ENCODE peak calls at places on chromosomes 12 and 14, in eight cellular contexts. M is RWPE2; N is uterus; K is body of pancreas; S is CD4-positive, alpha-beta memory T cell; D is ascending aorta; F is astrocyte of the spinal cord; W is GM12865. J is an unnamed sample.

GRCh38 chr12:56886319-56886718 is 47.9 kb downstream of the SDR9C7 start:
- DNase-seq in D (no peak), W (no peak), K (no peak), S (no peak), F (no peak), M (no peak), N (no peak), J (no peak)

GRCh38 chr12:75260316-75260715 is 50.7 kb upstream of the KCNC2 start:
- DNase-seq in W (no peak), F (peak), D (no peak), N (no peak), S (no peak), M (no peak), K (no peak), J (no peak)

GRCh38 chr14:105313381-105314286 is 914 bp upstream of the PACS2 start:
- DNase-seq in D (no peak), M (no peak), N (peak), K (peak), W (peak), S (no peak), F (no peak), J (peak)

GRCh38 chr14:69259531-69260245 is at the start of gene GALNT16:
- DNase-seq in M (no peak), S (no peak), N (peak), D (no peak), K (peak), F (peak), W (no peak), J (no peak)

GRCh38 chr12:122085571-122085970 is 7.0 kb downstream of the MLXIP start:
- DNase-seq in N (no peak), M (no peak), D (no peak), W (no peak), F (no peak), K (no peak), S (no peak), J (no peak)

GRCh38 chr14:53890611-53891091 is 66.0 kb downstream of the BMP4 start:
- DNase-seq in N (no peak), K (no peak), F (peak), S (no peak), M (no peak), W (peak), D (no peak), J (no peak)

GRCh38 chr12:49887091-49887490 is 16.6 kb downstream of the FAIM2 start:
- DNase-seq in F (no peak), M (no peak), D (no peak), K (no peak), W (no peak), N (no peak), S (no peak), J (no peak)

GRCh38 chr12:109695961-109696461 is 17.6 kb upstream of the FAM222A start:
- DNase-seq in S (no peak), D (no peak), W (no peak), N (no peak), F (no peak), K (no peak), M (no peak), J (no peak)

GRCh38 chr12:95763809-95764253 is 26.7 kb downstream of the NTN4 start:
- DNase-seq in F (peak), D (no peak), M (peak), N (no peak), S (no peak), W (no peak), K (peak), J (no peak)

GRCh38 chr14:31060253-31060875 is 34.2 kb upstream of the STRN3 start:
- DNase-seq in D (no peak), W (no peak), M (no peak), N (no peak), K (no peak), F (no peak), S (no peak), J (no peak)

GRCh38 chr14:73262427-73263183 is 25.3 kb downstream of the PAPLN start:
- DNase-seq in W (no peak), N (no peak), F (no peak), D (no peak), S (no peak), K (no peak), M (no peak), J (peak)

GRCh38 chr14:87264386-87264785 is 728.6 kb downstream of the GALC start:
- DNase-seq in K (no peak), F (no peak), D (no peak), M (no peak), N (no peak), W (no peak), S (no peak), J (no peak)

GRCh38 chr12:60279224-60279623 is 683.4 kb downstream of the SLC16A7 start:
- DNase-seq in W (no peak), S (no peak), D (no peak), N (no peak), M (no peak), K (no peak), F (no peak), J (no peak)

GRCh38 chr12:89529738-89530137 is 3.9 kb upstream of the POC1B start:
- DNase-seq in S (peak), N (no peak), F (peak), D (no peak), W (peak), K (no peak), M (no peak), J (no peak)

GRCh38 chr12:92002673-92003382 is 142.8 kb downstream of the BTG1 start:
- DNase-seq in K (peak), D (no peak), W (no peak), N (no peak), M (no peak), S (no peak), F (no peak), J (no peak)

GRCh38 chr12:111155521-111155920 is 213.4 kb downstream of the PHETA1 start:
- DNase-seq in W (no peak), M (no peak), D (no peak), S (no peak), K (no peak), F (no peak), N (no peak), J (no peak)

GRCh38 chr12:21987786-21988185 is 46.6 kb upstream of the ABCC9 start:
- DNase-seq in S (no peak), D (no peak), N (no peak), K (no peak), M (no peak), F (no peak), W (no peak), J (no peak)

GRCh38 chr14:81449576-81449975 is 49.5 kb upstream of the STON2 start:
- DNase-seq in D (no peak), F (no peak), W (no peak), M (no peak), N (no peak), K (no peak), S (no peak), J (no peak)
- H3K4me3 ChIP-seq in D (no peak), F (no peak), W (no peak), M (no peak), N (no peak), K (no peak), S (no peak), J (no peak)

GRCh38 chr12:113063396-113064350 is 7.1 kb downstream of the DTX1 start:
- DNase-seq in M (no peak), F (no peak), S (no peak), K (no peak), D (no peak), N (no peak), W (no peak), J (no peak)
- H3K4me3 ChIP-seq in M (no peak), F (no peak), S (no peak), K (no peak), D (no peak), N (no peak), W (no peak), J (no peak)

DNA sequence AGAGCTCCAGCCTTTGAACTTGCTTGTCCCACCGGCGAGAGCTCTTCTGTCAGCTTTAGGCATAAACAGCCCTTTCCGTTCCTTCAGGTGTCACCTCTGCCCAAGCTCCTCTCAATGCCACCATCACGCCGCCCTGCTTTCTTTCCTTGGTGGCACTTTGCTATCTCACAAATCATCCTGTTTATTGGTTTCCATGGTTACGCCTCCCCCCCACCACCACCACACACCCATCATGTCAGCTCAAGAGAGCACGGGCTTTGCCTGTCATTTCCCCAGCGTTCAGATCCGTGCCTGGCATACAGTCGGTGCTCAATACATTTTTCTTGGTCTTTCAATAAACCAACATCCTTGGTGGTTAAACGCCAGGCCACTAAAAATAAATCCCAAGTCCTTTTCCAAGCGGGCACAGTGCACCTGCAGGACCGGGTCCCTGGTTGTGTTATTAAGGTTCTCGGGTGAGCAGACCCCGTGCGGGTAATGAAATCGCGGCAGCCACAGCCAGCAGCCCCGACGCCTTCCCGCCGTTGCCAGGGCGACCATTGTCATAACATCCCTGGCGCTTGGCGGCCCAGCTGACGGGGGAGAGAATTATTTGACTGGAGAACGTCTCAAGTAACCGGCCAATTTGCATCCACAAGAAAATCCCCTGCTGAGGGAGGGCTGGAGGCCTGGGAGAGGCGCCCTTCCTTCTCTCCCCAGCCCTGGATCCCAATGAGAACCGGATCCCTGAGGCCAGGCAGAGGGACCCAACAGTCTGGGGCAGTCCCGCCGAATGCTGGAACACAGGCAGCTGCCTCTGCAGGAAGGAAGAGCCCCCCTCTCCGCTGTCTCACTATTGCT is 92.9 kb downstream of the KSR2 start:
- DNase-seq in M (no peak), K (no peak), N (no peak), F (peak), D (no peak), S (peak), W (peak), J (no peak)
- H3K4me3 ChIP-seq in M (no peak), K (no peak), N (no peak), F (no peak), D (no peak), S (no peak), W (no peak), J (no peak)

DNA sequence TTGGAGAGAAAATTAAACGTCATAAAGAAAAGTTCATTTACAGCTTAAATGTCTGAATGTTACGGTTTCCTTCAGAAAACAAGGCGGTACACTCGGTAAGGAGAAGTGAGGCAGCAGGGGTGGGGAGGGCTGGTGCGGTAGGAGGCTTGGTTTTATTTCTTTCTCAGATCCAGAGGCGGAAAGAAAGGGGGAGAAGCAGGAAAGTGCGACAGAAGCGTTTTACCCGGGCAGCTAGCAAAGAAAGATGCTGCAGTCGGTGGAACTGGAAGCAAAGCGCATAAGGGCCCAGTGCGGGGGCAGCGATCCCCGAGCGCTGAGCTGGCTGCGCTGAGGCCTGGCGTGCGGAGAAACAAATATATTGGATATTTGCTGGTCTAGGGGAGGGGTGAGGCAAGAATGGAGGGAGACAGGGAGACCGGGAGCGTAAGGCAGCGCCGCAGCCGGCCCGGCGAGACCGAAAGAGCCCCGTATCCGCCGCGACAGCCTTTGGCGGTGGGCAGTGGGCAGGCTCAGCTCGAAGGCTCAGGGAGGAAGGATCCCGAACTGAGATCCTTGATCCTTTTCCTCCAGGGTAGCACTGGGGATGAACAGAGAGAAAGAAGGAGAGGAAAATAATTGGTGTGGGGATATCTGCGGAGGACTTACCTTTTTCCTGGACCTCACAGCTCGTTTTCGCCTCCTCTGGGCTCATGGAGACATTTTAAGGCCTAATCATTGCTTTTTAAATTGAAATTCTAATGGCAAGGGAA is 6.4 kb upstream of the HOXC11 start:
- DNase-seq in K (no peak), M (no peak), W (no peak), N (peak), D (no peak), S (no peak), F (no peak), J (no peak)
- H3K4me3 ChIP-seq in K (no peak), M (no peak), W (no peak), N (peak), D (no peak), S (no peak), F (no peak), J (peak)